ENCODE peak calls at places on chromosomes 13 and 19, in nine cellular contexts. L is cardiac fibroblast; E is fibroblast of mammary gland; I is IMR-90; C is CD8-positive, alpha-beta T cell; A is right atrium auricular region; V is fibroblast of lung; B is tibial artery; T is choroid plexus epithelial cell. D is an unnamed sample.

GRCh38 chr19:51024924-51025323 is 1.5 kb downstream of the KLK11 start:
- DNase-seq in L (no peak), E (no peak), I (no peak), C (no peak), A (no peak), V (no peak), B (no peak), T (no peak), D (no peak)

GRCh38 chr19:4208385-4209094 is 20.8 kb upstream of the EBI3 start:
- DNase-seq in L (peak; percentile 68), E (peak; percentile 37), I (peak; percentile 43), C (no peak), A (no peak), V (peak; percentile 32), B (no peak), T (peak; percentile 48), D (peak; percentile 27)

GRCh38 chr13:28467034-28467433 is 27.9 kb downstream of the FLT1 start:
- DNase-seq in L (no peak), E (no peak), I (no peak), C (no peak), A (no peak), V (no peak), B (no peak), T (no peak), D (no peak)

GRCh38 chr13:67229438-67230242 is 496 bp downstream of the PCDH9 start:
- DNase-seq in L (no peak), E (no peak), I (peak; percentile 10), C (no peak), A (no peak), V (peak; percentile 28), B (no peak), T (peak; percentile 37), D (no peak)

GRCh38 chr13:28493740-28494536 is 990 bp downstream of the FLT1 start:
- DNase-seq in L (peak; percentile 22), E (no peak), I (no peak), C (no peak), A (no peak), V (no peak), B (no peak), T (no peak), D (no peak)

GRCh38 chr19:1469200-1469935 is 9.6 kb downstream of the C19orf25 start:
- DNase-seq in L (no peak), E (no peak), I (no peak), C (no peak), A (no peak), V (no peak), B (no peak), T (no peak), D (no peak)

GRCh38 chr19:41876847-41877489 is at the start of gene CD79A:
- DNase-seq in L (no peak), E (no peak), I (no peak), C (peak; percentile 35), A (no peak), V (no peak), B (no peak), T (no peak), D (no peak)

GRCh38 chr19:55487884-55488687 is at the start of gene SSC5D:
- DNase-seq in L (peak; percentile 51), E (peak; percentile 70), I (peak; percentile 26), C (no peak), A (no peak), V (peak; percentile 65), B (no peak), T (peak; percentile 41), D (peak; percentile 56)

GRCh38 chr19:44770550-44771257 is 7.0 kb upstream of the CBLC start:
- DNase-seq in L (peak; percentile 96), E (peak; percentile 94), I (peak; percentile 91), C (peak; percentile 99), A (peak; percentile 91), V (peak; percentile 91), B (peak; percentile 90), T (peak; percentile 97), D (peak; percentile 93)

GRCh38 chr13:35881360-35881759 is 249.8 kb downstream of the DCLK1 start:
- DNase-seq in L (peak; percentile 25), E (no peak), I (peak; percentile 39), C (no peak), A (no peak), V (peak; percentile 66), B (no peak), T (peak; percentile 37), D (peak; percentile 65)

GRCh38 chr13:41064493-41064892 is 3.2 kb downstream of the WBP4 start:
- DNase-seq in L (peak; percentile 84), E (peak; percentile 74), I (peak; percentile 90), C (no peak), A (no peak), V (peak; percentile 81), B (no peak), T (peak; percentile 85), D (peak; percentile 77)

GRCh38 chr13:110407021-110407420 is 99.9 kb downstream of the COL4A2 start:
- DNase-seq in L (no peak), E (no peak), I (no peak), C (no peak), A (no peak), V (no peak), B (no peak), T (no peak), D (no peak)

GRCh38 chr19:50794778-50795664 is 4.8 kb downstream of the ACP4 start:
- DNase-seq in L (no peak), E (peak; percentile 16), I (no peak), C (no peak), A (no peak), V (no peak), B (no peak), T (no peak), D (no peak)

GRCh38 chr13:20370815-20371421 is 138.8 kb upstream of the GJB6 start:
- DNase-seq in L (no peak), E (no peak), I (no peak), C (no peak), A (no peak), V (no peak), B (no peak), T (no peak), D (no peak)

DNA sequence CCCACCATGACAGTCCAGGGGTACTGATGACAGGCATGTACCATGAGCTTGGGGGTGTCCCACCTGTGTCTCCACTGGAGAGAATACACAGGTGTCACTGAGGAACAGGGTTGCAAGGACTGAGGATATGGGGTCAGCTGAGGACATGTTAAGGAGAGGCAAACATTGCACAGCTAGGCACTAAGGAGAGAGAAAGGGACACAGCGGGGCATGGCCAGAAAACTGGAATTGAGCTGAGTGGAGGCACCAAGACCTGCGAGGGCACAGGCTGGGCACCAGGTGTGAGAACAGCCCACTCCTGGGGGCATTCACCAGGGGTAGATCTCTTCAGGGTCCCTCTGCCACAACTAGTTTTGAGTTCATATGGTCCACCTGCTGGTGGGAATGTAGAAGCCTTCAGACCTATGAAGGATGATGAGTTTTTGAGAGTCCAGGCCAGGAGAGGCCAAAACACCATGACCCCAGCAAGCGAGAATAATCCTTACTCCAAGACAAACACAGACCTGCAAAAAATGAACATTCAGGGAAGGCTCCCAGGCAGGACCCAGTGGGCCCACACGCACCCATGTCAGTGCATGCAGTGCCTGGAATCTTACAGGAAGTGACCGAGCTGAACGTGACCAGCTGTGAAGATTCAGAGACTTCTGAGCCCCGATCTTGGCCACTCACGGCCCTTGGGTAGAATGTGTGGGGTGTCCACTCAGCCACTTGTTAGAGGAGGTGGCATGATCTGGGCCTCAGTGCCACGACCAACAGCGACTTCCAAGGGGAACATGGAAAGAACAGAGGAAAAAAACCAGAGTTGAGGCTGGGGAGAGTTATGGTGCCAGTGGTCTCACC is 1.4 kb upstream of the ZNF584 start:
- DNase-seq in L (no peak), E (peak; percentile 28), I (no peak), C (no peak), A (no peak), V (no peak), B (no peak), T (peak; percentile 38), D (no peak)
- TF ChIP-seq CTCF in L (peak; percentile 43), E (peak; percentile 42), I (peak; percentile 39), C (no peak), A (peak; percentile 24), V (peak; percentile 24), B (no peak), T (peak; percentile 59), D (peak; percentile 42)

GRCh38 chr13:29846475-29847256 is 3.8 kb downstream of the UBL3 start:
- DNase-seq in L (peak; percentile 20), E (no peak), I (no peak), C (no peak), A (no peak), V (no peak), B (no peak), T (no peak), D (peak; percentile 24)

GRCh38 chr13:29849731-29850212 is 645 bp downstream of the UBL3 start:
- DNase-seq in L (peak; percentile 72), E (peak; percentile 73), I (peak; percentile 71), C (peak; percentile 29), A (peak; percentile 65), V (peak; percentile 82), B (peak; percentile 67), T (peak; percentile 41), D (peak; percentile 70)

GRCh38 chr13:29849071-29849541 is 1.3 kb downstream of the UBL3 start:
- DNase-seq in L (peak; percentile 54), E (peak; percentile 39), I (peak; percentile 22), C (peak; percentile 12), A (no peak), V (peak; percentile 49), B (peak; percentile 31), T (peak; percentile 26), D (no peak)

GRCh38 chr13:29845440-29846056 is 4.9 kb downstream of the UBL3 start:
- DNase-seq in L (peak; percentile 57), E (peak; percentile 57), I (peak; percentile 32), C (no peak), A (no peak), V (peak; percentile 27), B (no peak), T (peak; percentile 50), D (peak; percentile 54)

DNA sequence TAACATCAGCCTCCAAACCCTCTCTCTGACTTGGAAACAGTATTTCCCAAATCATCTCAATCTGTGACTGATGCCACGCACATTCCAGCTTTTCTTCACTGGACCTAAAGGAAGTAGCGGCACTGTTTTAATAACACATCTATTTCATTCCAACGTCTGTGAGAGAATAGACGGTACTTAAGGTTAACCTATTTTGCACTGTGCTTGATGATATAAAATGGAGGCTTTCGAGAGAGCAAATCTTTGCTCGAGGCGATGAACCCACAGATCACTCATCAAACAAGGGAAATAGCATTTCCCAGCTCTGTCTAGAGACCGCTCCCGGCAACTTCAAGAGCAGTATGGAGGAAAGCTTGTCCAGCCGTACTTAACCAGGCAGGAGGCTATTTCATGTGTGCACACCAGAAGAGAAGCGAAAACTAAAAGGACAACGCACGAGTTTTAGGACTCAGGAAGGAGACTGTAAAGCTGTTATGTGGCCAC is 2.9 kb downstream of the UBL3 start:
- DNase-seq in L (peak; percentile 52), E (peak; percentile 64), I (peak; percentile 64), C (no peak), A (no peak), V (peak; percentile 64), B (no peak), T (peak; percentile 59), D (peak; percentile 65)
- H3K4me3 ChIP-seq in L (peak overlapping the region; percentile 45), E (peak overlapping the region; percentile 52), I (peak overlapping the region; percentile 82), C (peak overlapping the region; percentile 68), A (peak overlapping the region; percentile 79), V (peak overlapping the region; percentile 88), B (peak overlapping the region; percentile 76), T (peak overlapping the region; percentile 51), D (peak overlapping the region; percentile 56)

GRCh38 chr13:26605845-26606244 is 48.4 kb downstream of the WASF3 start:
- DNase-seq in L (no peak), E (no peak), I (no peak), C (no peak), A (no peak), V (no peak), B (no peak), T (peak; percentile 18), D (no peak)
- TF ChIP-seq CTCF in L (no peak), E (peak; percentile 5), I (no peak), C (no peak), A (no peak), V (no peak), B (no peak), T (peak; percentile 34), D (peak; percentile 17)

GRCh38 chr19:45972944-45973525 is 630 bp downstream of the NOVA2 start:
- DNase-seq in L (no peak), E (no peak), I (no peak), C (no peak), A (no peak), V (no peak), B (no peak), T (no peak), D (no peak)
- H3K4me3 ChIP-seq in L (peak overlapping the region; percentile 39), E (no peak overlapping the region), I (no peak overlapping the region), C (no peak overlapping the region), A (peak overlapping the region; percentile 57), V (no peak overlapping the region), B (peak overlapping the region; percentile 37), T (no peak overlapping the region), D (peak overlapping the region; percentile 24)